ENCODE peak calls at places on chromosome 11, in ten cellular contexts. One of them, this sample, is unnamed.

GRCh38 chr11:47587039-47587675 is 679 bp downstream of the FAM180B start:
- DNase-seq in activated CD8-positive, alpha-beta memory T cell treated with anti-CD3 and anti-CD28 coated beads, Interleukin-2, amount 50 U/mL, for 4 hours: no peak
- DNase-seq in naive thymus-derived CD8-positive, alpha-beta T cell: no peak
- DNase-seq in stimulated activated CD4-positive, alpha-beta T cell treated with anti-CD3 and anti-CD28 coated beads, Interleukin-4, amount 100 ng/mL, for 24 hours: no peak
- DNase-seq in kidney epithelial cell: no peak
- DNase-seq in left cardiac atrium: no peak
- DNase-seq in GM23338: no peak
- DNase-seq in GF-D8: no peak
- DNase-seq in mucosa of gallbladder: no peak
- DNase-seq in SK-MEL-5: peak
- DNase-seq in this sample: no peak

GRCh38 chr11:104061851-104062521 is 25.5 kb downstream of the DDI1 start:
- DNase-seq in stimulated activated CD4-positive, alpha-beta T cell treated with anti-CD3 and anti-CD28 coated beads, Interleukin-4, amount 100 ng/mL, for 24 hours: no peak
- DNase-seq in GF-D8: no peak
- DNase-seq in naive thymus-derived CD8-positive, alpha-beta T cell: no peak
- DNase-seq in SK-MEL-5: no peak
- DNase-seq in GM23338: no peak
- DNase-seq in kidney epithelial cell: no peak
- DNase-seq in left cardiac atrium: no peak
- DNase-seq in activated CD8-positive, alpha-beta memory T cell treated with anti-CD3 and anti-CD28 coated beads, Interleukin-2, amount 50 U/mL, for 4 hours: no peak
- DNase-seq in mucosa of gallbladder: no peak
- DNase-seq in this sample: no peak

GRCh38 chr11:126697937-126698336 is 302.6 kb downstream of the KIRREL3 start:
- DNase-seq in naive thymus-derived CD8-positive, alpha-beta T cell: no peak
- DNase-seq in GM23338: no peak
- DNase-seq in GF-D8: no peak
- DNase-seq in SK-MEL-5: no peak
- DNase-seq in left cardiac atrium: no peak
- DNase-seq in mucosa of gallbladder: no peak
- DNase-seq in activated CD8-positive, alpha-beta memory T cell treated with anti-CD3 and anti-CD28 coated beads, Interleukin-2, amount 50 U/mL, for 4 hours: no peak
- DNase-seq in kidney epithelial cell: no peak
- DNase-seq in stimulated activated CD4-positive, alpha-beta T cell treated with anti-CD3 and anti-CD28 coated beads, Interleukin-4, amount 100 ng/mL, for 24 hours: no peak
- DNase-seq in this sample: no peak

GRCh38 chr11:120222916-120223315 is 12.1 kb downstream of the OAF start:
- DNase-seq in stimulated activated CD4-positive, alpha-beta T cell treated with anti-CD3 and anti-CD28 coated beads, Interleukin-4, amount 100 ng/mL, for 24 hours: no peak
- DNase-seq in GF-D8: no peak
- DNase-seq in mucosa of gallbladder: no peak
- DNase-seq in naive thymus-derived CD8-positive, alpha-beta T cell: no peak
- DNase-seq in kidney epithelial cell: no peak
- DNase-seq in GM23338: no peak
- DNase-seq in SK-MEL-5: no peak
- DNase-seq in left cardiac atrium: no peak
- DNase-seq in activated CD8-positive, alpha-beta memory T cell treated with anti-CD3 and anti-CD28 coated beads, Interleukin-2, amount 50 U/mL, for 4 hours: no peak
- DNase-seq in this sample: no peak

GRCh38 chr11:63901660-63902059 is 15.3 kb downstream of the RCOR2 start:
- DNase-seq in kidney epithelial cell: no peak
- DNase-seq in GF-D8: no peak
- DNase-seq in left cardiac atrium: no peak
- DNase-seq in naive thymus-derived CD8-positive, alpha-beta T cell: no peak
- DNase-seq in activated CD8-positive, alpha-beta memory T cell treated with anti-CD3 and anti-CD28 coated beads, Interleukin-2, amount 50 U/mL, for 4 hours: no peak
- DNase-seq in GM23338: peak
- DNase-seq in mucosa of gallbladder: no peak
- DNase-seq in stimulated activated CD4-positive, alpha-beta T cell treated with anti-CD3 and anti-CD28 coated beads, Interleukin-4, amount 100 ng/mL, for 24 hours: no peak
- DNase-seq in SK-MEL-5: peak
- DNase-seq in this sample: no peak

GRCh38 chr11:68181719-68182451 is 31.2 kb downstream of the KMT5B start:
- DNase-seq in activated CD8-positive, alpha-beta memory T cell treated with anti-CD3 and anti-CD28 coated beads, Interleukin-2, amount 50 U/mL, for 4 hours: no peak
- DNase-seq in mucosa of gallbladder: no peak
- DNase-seq in SK-MEL-5: no peak
- DNase-seq in kidney epithelial cell: no peak
- DNase-seq in GM23338: no peak
- DNase-seq in stimulated activated CD4-positive, alpha-beta T cell treated with anti-CD3 and anti-CD28 coated beads, Interleukin-4, amount 100 ng/mL, for 24 hours: no peak
- DNase-seq in left cardiac atrium: no peak
- DNase-seq in naive thymus-derived CD8-positive, alpha-beta T cell: no peak
- DNase-seq in GF-D8: no peak
- DNase-seq in this sample: no peak

GRCh38 chr11:619625-620050 is 3.9 kb upstream of the IRF7 start:
- DNase-seq in kidney epithelial cell: no peak
- DNase-seq in GM23338: no peak
- DNase-seq in GF-D8: no peak
- DNase-seq in mucosa of gallbladder: no peak
- DNase-seq in naive thymus-derived CD8-positive, alpha-beta T cell: no peak
- DNase-seq in activated CD8-positive, alpha-beta memory T cell treated with anti-CD3 and anti-CD28 coated beads, Interleukin-2, amount 50 U/mL, for 4 hours: no peak
- DNase-seq in stimulated activated CD4-positive, alpha-beta T cell treated with anti-CD3 and anti-CD28 coated beads, Interleukin-4, amount 100 ng/mL, for 24 hours: no peak
- DNase-seq in SK-MEL-5: no peak
- DNase-seq in left cardiac atrium: peak
- DNase-seq in this sample: no peak

GRCh38 chr11:96149743-96150555 is 193.0 kb downstream of the MAML2 start:
- DNase-seq in SK-MEL-5: no peak
- DNase-seq in activated CD8-positive, alpha-beta memory T cell treated with anti-CD3 and anti-CD28 coated beads, Interleukin-2, amount 50 U/mL, for 4 hours: no peak
- DNase-seq in naive thymus-derived CD8-positive, alpha-beta T cell: no peak
- DNase-seq in GM23338: no peak
- DNase-seq in kidney epithelial cell: no peak
- DNase-seq in mucosa of gallbladder: no peak
- DNase-seq in GF-D8: no peak
- DNase-seq in stimulated activated CD4-positive, alpha-beta T cell treated with anti-CD3 and anti-CD28 coated beads, Interleukin-4, amount 100 ng/mL, for 24 hours: peak
- DNase-seq in left cardiac atrium: no peak
- DNase-seq in this sample: no peak

GRCh38 chr11:35621620-35622019 is 3.4 kb downstream of the FJX1 start:
- DNase-seq in mucosa of gallbladder: no peak
- DNase-seq in GM23338: no peak
- DNase-seq in GF-D8: no peak
- DNase-seq in left cardiac atrium: no peak
- DNase-seq in stimulated activated CD4-positive, alpha-beta T cell treated with anti-CD3 and anti-CD28 coated beads, Interleukin-4, amount 100 ng/mL, for 24 hours: no peak
- DNase-seq in naive thymus-derived CD8-positive, alpha-beta T cell: no peak
- DNase-seq in SK-MEL-5: no peak
- DNase-seq in activated CD8-positive, alpha-beta memory T cell treated with anti-CD3 and anti-CD28 coated beads, Interleukin-2, amount 50 U/mL, for 4 hours: no peak
- DNase-seq in kidney epithelial cell: no peak
- DNase-seq in this sample: no peak

GRCh38 chr11:20489948-20490347 is 102.4 kb downstream of the PRMT3 start:
- DNase-seq in GF-D8: no peak
- DNase-seq in kidney epithelial cell: no peak
- DNase-seq in left cardiac atrium: no peak
- DNase-seq in activated CD8-positive, alpha-beta memory T cell treated with anti-CD3 and anti-CD28 coated beads, Interleukin-2, amount 50 U/mL, for 4 hours: no peak
- DNase-seq in naive thymus-derived CD8-positive, alpha-beta T cell: no peak
- DNase-seq in SK-MEL-5: no peak
- DNase-seq in GM23338: no peak
- DNase-seq in stimulated activated CD4-positive, alpha-beta T cell treated with anti-CD3 and anti-CD28 coated beads, Interleukin-4, amount 100 ng/mL, for 24 hours: no peak
- DNase-seq in mucosa of gallbladder: no peak
- DNase-seq in this sample: no peak

GRCh38 chr11:27174672-27175210 is 134.1 kb downstream of the BBOX1 start:
- DNase-seq in mucosa of gallbladder: no peak
- DNase-seq in SK-MEL-5: no peak
- DNase-seq in activated CD8-positive, alpha-beta memory T cell treated with anti-CD3 and anti-CD28 coated beads, Interleukin-2, amount 50 U/mL, for 4 hours: no peak
- DNase-seq in stimulated activated CD4-positive, alpha-beta T cell treated with anti-CD3 and anti-CD28 coated beads, Interleukin-4, amount 100 ng/mL, for 24 hours: no peak
- DNase-seq in GM23338: no peak
- DNase-seq in kidney epithelial cell: no peak
- DNase-seq in GF-D8: no peak
- DNase-seq in naive thymus-derived CD8-positive, alpha-beta T cell: no peak
- DNase-seq in left cardiac atrium: no peak
- DNase-seq in this sample: no peak

GRCh38 chr11:74154621-74155281 is 16.1 kb downstream of the C2CD3 start:
- DNase-seq in left cardiac atrium: no peak
- DNase-seq in naive thymus-derived CD8-positive, alpha-beta T cell: no peak
- DNase-seq in mucosa of gallbladder: no peak
- DNase-seq in SK-MEL-5: no peak
- DNase-seq in GF-D8: no peak
- DNase-seq in kidney epithelial cell: no peak
- DNase-seq in activated CD8-positive, alpha-beta memory T cell treated with anti-CD3 and anti-CD28 coated beads, Interleukin-2, amount 50 U/mL, for 4 hours: no peak
- DNase-seq in stimulated activated CD4-positive, alpha-beta T cell treated with anti-CD3 and anti-CD28 coated beads, Interleukin-4, amount 100 ng/mL, for 24 hours: no peak
- DNase-seq in GM23338: no peak
- DNase-seq in this sample: no peak

GRCh38 chr11:128156486-128156885 is 430.9 kb downstream of the ETS1 start:
- DNase-seq in mucosa of gallbladder: no peak
- DNase-seq in activated CD8-positive, alpha-beta memory T cell treated with anti-CD3 and anti-CD28 coated beads, Interleukin-2, amount 50 U/mL, for 4 hours: no peak
- DNase-seq in naive thymus-derived CD8-positive, alpha-beta T cell: no peak
- DNase-seq in GF-D8: no peak
- DNase-seq in stimulated activated CD4-positive, alpha-beta T cell treated with anti-CD3 and anti-CD28 coated beads, Interleukin-4, amount 100 ng/mL, for 24 hours: no peak
- DNase-seq in kidney epithelial cell: peak
- DNase-seq in SK-MEL-5: no peak
- DNase-seq in GM23338: no peak
- DNase-seq in left cardiac atrium: no peak
- DNase-seq in this sample: no peak

GRCh38 chr11:72652871-72653615 is 21.2 kb downstream of the PDE2A start:
- DNase-seq in naive thymus-derived CD8-positive, alpha-beta T cell: no peak
- DNase-seq in SK-MEL-5: no peak
- DNase-seq in left cardiac atrium: no peak
- DNase-seq in mucosa of gallbladder: no peak
- DNase-seq in GM23338: peak
- DNase-seq in GF-D8: no peak
- DNase-seq in kidney epithelial cell: no peak
- DNase-seq in stimulated activated CD4-positive, alpha-beta T cell treated with anti-CD3 and anti-CD28 coated beads, Interleukin-4, amount 100 ng/mL, for 24 hours: no peak
- DNase-seq in activated CD8-positive, alpha-beta memory T cell treated with anti-CD3 and anti-CD28 coated beads, Interleukin-2, amount 50 U/mL, for 4 hours: no peak
- DNase-seq in this sample: peak

GRCh38 chr11:16013649-16014275 is 342.6 kb downstream of the SOX6 start:
- DNase-seq in naive thymus-derived CD8-positive, alpha-beta T cell: no peak
- DNase-seq in activated CD8-positive, alpha-beta memory T cell treated with anti-CD3 and anti-CD28 coated beads, Interleukin-2, amount 50 U/mL, for 4 hours: no peak
- DNase-seq in GF-D8: no peak
- DNase-seq in SK-MEL-5: no peak
- DNase-seq in stimulated activated CD4-positive, alpha-beta T cell treated with anti-CD3 and anti-CD28 coated beads, Interleukin-4, amount 100 ng/mL, for 24 hours: no peak
- DNase-seq in mucosa of gallbladder: no peak
- DNase-seq in left cardiac atrium: no peak
- DNase-seq in GM23338: no peak
- DNase-seq in kidney epithelial cell: no peak
- DNase-seq in this sample: no peak

GRCh38 chr11:16225623-16226022 is 130.7 kb downstream of the SOX6 start:
- DNase-seq in kidney epithelial cell: no peak
- DNase-seq in GM23338: no peak
- DNase-seq in GF-D8: no peak
- DNase-seq in stimulated activated CD4-positive, alpha-beta T cell treated with anti-CD3 and anti-CD28 coated beads, Interleukin-4, amount 100 ng/mL, for 24 hours: no peak
- DNase-seq in left cardiac atrium: no peak
- DNase-seq in SK-MEL-5: no peak
- DNase-seq in naive thymus-derived CD8-positive, alpha-beta T cell: no peak
- DNase-seq in mucosa of gallbladder: no peak
- DNase-seq in activated CD8-positive, alpha-beta memory T cell treated with anti-CD3 and anti-CD28 coated beads, Interleukin-2, amount 50 U/mL, for 4 hours: no peak
- DNase-seq in this sample: no peak

GRCh38 chr11:130181295-130182272 is 22.0 kb downstream of the ST14 start:
- DNase-seq in activated CD8-positive, alpha-beta memory T cell treated with anti-CD3 and anti-CD28 coated beads, Interleukin-2, amount 50 U/mL, for 4 hours: no peak
- DNase-seq in mucosa of gallbladder: peak
- DNase-seq in SK-MEL-5: no peak
- DNase-seq in left cardiac atrium: no peak
- DNase-seq in naive thymus-derived CD8-positive, alpha-beta T cell: no peak
- DNase-seq in kidney epithelial cell: no peak
- DNase-seq in stimulated activated CD4-positive, alpha-beta T cell treated with anti-CD3 and anti-CD28 coated beads, Interleukin-4, amount 100 ng/mL, for 24 hours: no peak
- DNase-seq in GF-D8: no peak
- DNase-seq in GM23338: no peak
- DNase-seq in this sample: no peak

GRCh38 chr11:118448294-118448693 is 12.0 kb downstream of the KMT2A start:
- DNase-seq in left cardiac atrium: no peak
- DNase-seq in mucosa of gallbladder: no peak
- DNase-seq in GF-D8: no peak
- DNase-seq in GM23338: no peak
- DNase-seq in SK-MEL-5: no peak
- DNase-seq in stimulated activated CD4-positive, alpha-beta T cell treated with anti-CD3 and anti-CD28 coated beads, Interleukin-4, amount 100 ng/mL, for 24 hours: no peak
- DNase-seq in activated CD8-positive, alpha-beta memory T cell treated with anti-CD3 and anti-CD28 coated beads, Interleukin-2, amount 50 U/mL, for 4 hours: no peak
- DNase-seq in kidney epithelial cell: no peak
- DNase-seq in naive thymus-derived CD8-positive, alpha-beta T cell: no peak
- DNase-seq in this sample: no peak

GRCh38 chr11:107606122-107606521 is 15.2 kb downstream of the ELMOD1 start:
- DNase-seq in SK-MEL-5: no peak
- DNase-seq in mucosa of gallbladder: no peak
- DNase-seq in GM23338: peak
- DNase-seq in activated CD8-positive, alpha-beta memory T cell treated with anti-CD3 and anti-CD28 coated beads, Interleukin-2, amount 50 U/mL, for 4 hours: no peak
- DNase-seq in left cardiac atrium: no peak
- DNase-seq in kidney epithelial cell: no peak
- DNase-seq in stimulated activated CD4-positive, alpha-beta T cell treated with anti-CD3 and anti-CD28 coated beads, Interleukin-4, amount 100 ng/mL, for 24 hours: no peak
- DNase-seq in naive thymus-derived CD8-positive, alpha-beta T cell: no peak
- DNase-seq in GF-D8: no peak
- DNase-seq in this sample: peak

GRCh38 chr11:9530901-9531625 is 42.4 kb upstream of the WEE1 start:
- DNase-seq in mucosa of gallbladder: no peak
- DNase-seq in left cardiac atrium: no peak
- DNase-seq in naive thymus-derived CD8-positive, alpha-beta T cell: no peak
- DNase-seq in SK-MEL-5: no peak
- DNase-seq in GM23338: no peak
- DNase-seq in stimulated activated CD4-positive, alpha-beta T cell treated with anti-CD3 and anti-CD28 coated beads, Interleukin-4, amount 100 ng/mL, for 24 hours: no peak
- DNase-seq in kidney epithelial cell: no peak
- DNase-seq in activated CD8-positive, alpha-beta memory T cell treated with anti-CD3 and anti-CD28 coated beads, Interleukin-2, amount 50 U/mL, for 4 hours: no peak
- DNase-seq in GF-D8: no peak
- DNase-seq in this sample: peak

GRCh38 chr11:66744485-66745355 is 15.7 kb upstream of the SPTBN2 start:
- DNase-seq in stimulated activated CD4-positive, alpha-beta T cell treated with anti-CD3 and anti-CD28 coated beads, Interleukin-4, amount 100 ng/mL, for 24 hours: peak
- DNase-seq in mucosa of gallbladder: peak
- DNase-seq in kidney epithelial cell: no peak
- DNase-seq in activated CD8-positive, alpha-beta memory T cell treated with anti-CD3 and anti-CD28 coated beads, Interleukin-2, amount 50 U/mL, for 4 hours: peak
- DNase-seq in naive thymus-derived CD8-positive, alpha-beta T cell: peak
- DNase-seq in left cardiac atrium: peak
- DNase-seq in SK-MEL-5: peak
- DNase-seq in GM23338: peak
- DNase-seq in GF-D8: peak
- DNase-seq in this sample: peak